ENCODE peak calls at places on chromosomes 3 and 15, in six cellular contexts. B is HepG2, H is GM12878, G is GM12891, L is H1, P is K562. M is an unnamed sample.

GRCh38 chr15:94080416-94080815 is 150.9 kb upstream of the MCTP2 start:
- DNase-seq in B (no peak), H (no peak), G (no peak), L (no peak), P (no peak), M (no peak)

GRCh38 chr15:22253676-22254408 is 173.5 kb downstream of the OR4M2 start:
- DNase-seq in B (no peak), H (peak), G (no peak), L (no peak), P (no peak), M (no peak)

GRCh38 chr15:37873336-37873735 is 61.1 kb upstream of the TMCO5A start:
- DNase-seq in B (no peak), H (no peak), G (no peak), L (no peak), P (no peak), M (no peak)

GRCh38 chr3:32334675-32335074 is 57.0 kb upstream of the CMTM7 start:
- DNase-seq in B (no peak), H (no peak), G (no peak), L (no peak), P (peak), M (no peak)

GRCh38 chr15:58165661-58166060 is 27.5 kb downstream of the AQP9 start:
- DNase-seq in B (peak), H (no peak), G (no peak), L (no peak), P (no peak), M (no peak)

GRCh38 chr15:86846059-86846458 is 766.4 kb downstream of the AGBL1 start:
- DNase-seq in B (no peak), H (no peak), G (no peak), L (no peak), P (no peak), M (no peak)

GRCh38 chr15:51908312-51908711 is 63.3 kb downstream of the LEO1 start:
- DNase-seq in B (no peak), H (no peak), G (no peak), L (no peak), P (no peak), M (no peak)

GRCh38 chr3:150890320-150890719 is 14.9 kb downstream of the MINDY4B start:
- DNase-seq in B (no peak), H (no peak), G (no peak), L (no peak), P (no peak), M (no peak)

GRCh38 chr3:6250167-6250566 is 610.7 kb upstream of the GRM7 start:
- DNase-seq in B (no peak), H (no peak), G (peak), L (no peak), P (no peak), M (peak)

GRCh38 chr15:88018865-88019626 is 237.5 kb downstream of the NTRK3 start:
- DNase-seq in B (no peak), H (no peak), G (no peak), L (no peak), P (no peak), M (no peak)

GRCh38 chr3:19937459-19938362 is 3.7 kb upstream of the EFHB start:
- DNase-seq in B (peak), H (no peak), G (no peak), L (no peak), P (peak), M (no peak)

GRCh38 chr3:179264456-179264855 is 13.5 kb upstream of the KCNMB3 start:
- DNase-seq in B (no peak), H (no peak), G (no peak), L (no peak), P (no peak), M (no peak)

GRCh38 chr15:76996526-76997401 is 1.8 kb downstream of the PSTPIP1 start:
- DNase-seq in B (no peak), H (no peak), G (no peak), L (no peak), P (no peak), M (no peak)

GRCh38 chr3:101010316-101010715 is 17.1 kb upstream of the ABI3BP start:
- DNase-seq in B (no peak), H (no peak), G (no peak), L (no peak), P (no peak), M (no peak)

GRCh38 chr15:45129651-45130129 is at the start of the genes DUOX1 and DUOXA1:
- DNase-seq in B (no peak), H (no peak), G (no peak), L (no peak), P (peak), M (no peak)

GRCh38 chr15:31805090-31805662 is 225.1 kb upstream of the CHRNA7 start:
- DNase-seq in B (no peak), H (no peak), G (no peak), L (no peak), P (no peak), M (no peak)

GRCh38 chr15:101637549-101638318 is 14.4 kb downstream of the TM2D3 start:
- DNase-seq in B (no peak), H (no peak), G (no peak), L (no peak), P (no peak), M (no peak)

GRCh38 chr3:123084738-123085237 is 18.0 kb downstream of the PDIA5 start:
- DNase-seq in B (peak), H (no peak), G (no peak), L (no peak), P (no peak), M (no peak)

GRCh38 chr3:157335677-157336076 is 101.0 kb upstream of the PTX3 start:
- DNase-seq in B (no peak), H (no peak), G (no peak), L (peak), P (no peak), M (no peak)

GRCh38 chr3:177647876-177648275 is 450.6 kb upstream of the TBL1XR1 start:
- DNase-seq in B (no peak), H (no peak), G (no peak), L (no peak), P (no peak), M (no peak)

GRCh38 chr15:42037650-42038049 is 16.8 kb upstream of the PLA2G4E start:
- DNase-seq in B (no peak), H (no peak), G (no peak), L (no peak), P (no peak), M (no peak)

GRCh38 chr3:72907851-72908620 is 20.2 kb downstream of the GXYLT2 start:
- DNase-seq in B (peak), H (no peak), G (no peak), L (no peak), P (no peak), M (no peak)

GRCh38 chr3:150035910-150036661 is 65.4 kb upstream of the PFN2 start:
- DNase-seq in B (no peak), H (no peak), G (no peak), L (no peak), P (no peak), M (no peak)

GRCh38 chr15:55279746-55280351 is 9.8 kb downstream of the RAB27A start:
- DNase-seq in B (peak), H (peak), G (no peak), L (no peak), P (peak), M (no peak)

GRCh38 chr3:53199834-53200233 is 38.8 kb downstream of the PRKCD start:
- DNase-seq in B (no peak), H (no peak), G (no peak), L (no peak), P (no peak), M (no peak)

GRCh38 chr15:32104061-32104980 is 74.0 kb downstream of the CHRNA7 start:
- DNase-seq in B (no peak), H (no peak), G (no peak), L (no peak), P (no peak), M (no peak)

GRCh38 chr15:90873998-90874605 is 5.7 kb downstream of the FURIN start:
- DNase-seq in B (peak), H (no peak), G (no peak), L (no peak), P (peak), M (no peak)

GRCh38 chr3:72086051-72086711 is 301.2 kb upstream of the PROK2 start:
- DNase-seq in B (no peak), H (no peak), G (no peak), L (no peak), P (peak), M (no peak)

GRCh38 chr3:171874251-171874679 is 31.1 kb downstream of the TMEM212 start:
- DNase-seq in B (peak), H (no peak), G (no peak), L (peak), P (no peak), M (no peak)

GRCh38 chr3:105014631-105015030 is 352.1 kb upstream of the ALCAM start:
- DNase-seq in B (no peak), H (no peak), G (no peak), L (no peak), P (no peak), M (no peak)

GRCh38 chr15:67107014-67107812 is 41.8 kb downstream of the SMAD3 start:
- DNase-seq in B (peak), H (no peak), G (no peak), L (no peak), P (peak), M (no peak)

DNA sequence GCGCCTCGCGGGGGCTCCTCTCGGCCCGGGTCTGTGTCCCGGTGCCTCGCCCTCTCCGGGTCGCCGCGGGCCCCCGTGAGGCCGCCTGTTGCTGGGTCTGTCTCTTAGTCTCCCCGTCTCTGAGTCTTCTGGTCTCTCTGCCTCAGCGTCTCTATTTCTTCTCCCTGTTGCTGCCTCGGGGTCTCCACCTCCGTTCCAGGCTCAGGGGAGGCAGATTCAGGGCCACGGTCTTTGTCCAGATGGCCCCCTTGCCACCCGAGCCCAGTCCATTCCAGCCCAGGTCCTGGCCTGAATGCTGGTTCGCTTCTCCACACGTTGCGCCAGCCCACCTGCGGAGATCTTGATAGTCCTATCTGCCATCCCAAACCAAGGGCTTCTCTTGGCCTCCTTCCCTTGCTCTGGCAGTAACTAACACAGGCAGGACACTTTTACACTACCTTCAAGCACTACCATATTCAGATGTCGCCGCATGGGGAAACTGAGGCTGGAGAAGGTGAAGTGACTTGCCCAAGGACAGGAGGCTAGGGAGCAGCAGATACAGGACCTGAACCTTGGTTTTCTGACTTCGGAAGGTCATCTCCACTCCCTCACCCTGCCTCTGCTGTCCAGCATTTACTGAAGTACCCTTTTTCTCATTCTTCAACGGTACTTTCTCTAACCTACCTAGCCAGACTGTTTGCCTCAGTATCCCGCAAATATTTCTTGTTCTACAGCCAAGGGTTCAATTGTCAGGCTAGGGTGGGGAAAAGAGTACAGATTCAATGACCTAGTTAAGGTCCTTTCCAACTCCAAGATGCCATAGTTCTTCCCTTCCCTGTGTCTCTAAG is 616 bp upstream of the IGDCC4 start:
- DNase-seq in B (no peak), H (no peak), G (no peak), L (no peak), P (peak), M (no peak)
- TF ChIP-seq POLR2AphosphoS5 in B (no peak), H (no peak), G (no peak), L (no peak), P (peak), M (no peak)

GRCh38 chr3:17744693-17745092 is 2.3 kb upstream of the TBC1D5 start:
- DNase-seq in B (no peak), H (no peak), G (no peak), L (no peak), P (no peak), M (no peak)

GRCh38 chr3:17741621-17742091 is 775 bp downstream of the TBC1D5 start:
- DNase-seq in B (peak), H (no peak), G (no peak), L (no peak), P (peak), M (no peak)

GRCh38 chr3:17743660-17743995 is 1.2 kb upstream of the TBC1D5 start:
- DNase-seq in B (no peak), H (no peak), G (no peak), L (no peak), P (no peak), M (no peak)

GRCh38 chr3:17742092-17742836 is at the start of gene TBC1D5:
- DNase-seq in B (peak), H (peak), G (peak), L (peak), P (peak), M (peak)

DNA sequence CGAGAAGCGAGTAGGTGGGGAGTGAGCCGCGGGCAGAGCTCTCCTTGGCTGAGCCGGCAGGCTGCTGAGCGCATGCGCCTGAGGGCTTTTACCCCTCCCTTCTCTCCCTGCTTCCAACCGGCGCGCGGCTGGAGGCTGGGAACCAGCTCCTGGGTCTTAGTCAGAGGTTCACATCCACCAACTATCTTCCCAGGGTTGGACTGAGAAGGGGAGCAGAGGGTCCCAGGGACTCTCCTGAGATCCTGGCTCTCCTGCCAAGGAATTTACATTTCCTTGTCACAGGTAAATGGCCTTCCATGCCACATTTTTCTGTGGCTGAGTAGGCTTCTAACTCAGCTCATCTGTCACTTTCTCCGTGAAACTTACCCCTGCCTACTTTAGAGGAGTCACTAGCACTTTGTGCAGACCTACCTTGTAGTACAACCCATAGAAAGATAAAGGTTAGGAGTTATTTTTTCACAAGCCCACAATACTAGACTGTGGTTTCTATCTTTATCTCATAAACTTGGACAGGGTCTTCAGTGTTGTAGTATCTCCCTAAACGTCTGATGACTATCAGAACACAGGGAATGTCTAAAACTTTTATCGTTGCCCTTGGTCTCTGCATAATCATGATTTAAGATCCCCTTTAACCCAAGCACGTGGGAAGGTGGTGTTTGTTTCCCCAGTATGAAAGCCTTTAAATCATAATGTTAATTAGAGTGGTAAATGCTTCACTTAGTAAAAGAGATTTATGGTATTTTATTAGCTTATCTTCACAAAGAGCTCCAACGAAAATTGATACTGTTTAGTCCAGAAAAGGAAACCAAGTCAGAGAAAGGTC is 617 bp upstream of the TBC1D5 start:
- DNase-seq in B (no peak), H (no peak), G (no peak), L (no peak), P (peak), M (no peak)
- TF ChIP-seq POLR2A in B (no peak), H (peak), G (no peak), L (no peak), P (peak), M (peak)

GRCh38 chr3:40317061-40317676 is 7.7 kb downstream of the EIF1B start:
- DNase-seq in B (peak), H (no peak), G (peak), L (no peak), P (peak), M (no peak)

GRCh38 chr3:40312661-40313226 is 3.2 kb downstream of the EIF1B start:
- DNase-seq in B (no peak), H (no peak), G (no peak), L (no peak), P (peak), M (no peak)

GRCh38 chr3:40310690-40311089 is 1.2 kb downstream of the EIF1B start:
- DNase-seq in B (no peak), H (no peak), G (no peak), L (no peak), P (no peak), M (no peak)

GRCh38 chr3:40309925-40310635 is 573 bp downstream of the EIF1B start:
- DNase-seq in B (peak), H (no peak), G (peak), L (no peak), P (peak), M (peak)

GRCh38 chr3:40313975-40314860 is 4.7 kb downstream of the EIF1B start:
- DNase-seq in B (peak), H (no peak), G (no peak), L (no peak), P (no peak), M (no peak)
- TF ChIP-seq TAF1 in B (no peak), H (no peak), G (no peak), L (no peak), P (no peak), M (no peak)

DNA sequence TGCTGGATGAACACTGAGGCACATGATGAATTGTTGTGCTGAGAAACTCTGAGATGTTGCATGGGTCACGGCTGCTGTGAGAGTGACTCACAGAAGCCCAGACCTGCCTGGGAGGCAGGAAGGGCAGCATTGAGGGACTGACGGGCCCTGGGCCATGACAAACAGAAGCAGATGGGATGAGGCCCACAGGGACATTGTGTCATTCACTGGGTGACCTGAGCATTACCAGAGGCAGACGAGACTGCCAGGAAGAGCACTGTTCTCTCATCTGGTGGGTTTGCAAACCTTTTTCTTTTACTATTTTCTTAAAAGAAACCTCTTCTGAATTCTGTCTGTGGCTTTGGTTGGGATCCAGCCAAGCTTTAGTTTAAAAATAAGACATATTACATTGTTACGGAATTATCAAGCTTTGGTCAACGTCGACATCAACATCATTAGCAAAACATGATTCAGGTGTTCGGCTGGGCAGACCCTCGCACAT is 67.8 kb downstream of the BDH1 start:
- DNase-seq in B (peak), H (no peak), G (no peak), L (no peak), P (no peak), M (no peak)
- TF ChIP-seq POLR2AphosphoS5 in B (no peak), H (no peak), G (no peak), L (no peak), P (no peak), M (no peak)

DNA sequence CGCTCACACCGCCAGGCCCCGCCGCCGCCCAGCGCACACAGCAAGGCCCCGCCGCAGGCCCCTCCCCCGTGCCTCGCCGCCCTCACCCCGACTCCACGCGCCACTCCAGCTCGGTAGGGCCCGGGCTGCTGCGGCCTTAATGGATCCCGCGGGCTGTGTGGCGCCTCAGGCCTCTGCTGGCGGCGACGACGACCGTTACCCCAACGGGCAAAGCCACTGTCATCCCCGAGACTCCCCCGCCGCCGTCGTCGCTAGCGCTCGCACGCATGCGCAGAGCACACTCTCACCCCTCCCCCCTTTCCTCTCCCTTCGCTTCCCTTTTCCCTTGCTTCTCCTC is at the start of gene MSL2:
- DNase-seq in B (no peak), H (no peak), G (no peak), L (no peak), P (no peak), M (no peak)
- TF ChIP-seq POLR2A in B (peak), H (peak), G (peak), L (peak), P (peak), M (peak)

DNA sequence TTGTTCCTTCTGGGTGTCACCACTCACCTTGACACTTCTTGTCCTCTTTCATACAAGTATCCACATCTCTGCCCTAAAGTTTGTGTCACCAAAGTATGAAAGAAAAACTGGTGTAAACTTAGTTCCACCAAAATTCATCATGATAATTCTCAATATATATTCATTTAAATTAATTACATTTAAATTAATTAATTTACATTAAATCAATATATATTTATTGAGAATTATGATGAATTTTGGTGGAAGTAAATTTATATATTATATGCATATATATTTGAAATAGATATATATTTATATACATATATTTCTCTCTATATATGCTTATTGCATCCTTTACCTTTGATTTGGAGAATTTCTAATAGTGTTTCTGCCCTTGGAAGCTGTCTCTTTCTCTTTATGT is 828.3 kb downstream of the PDCD6IP start:
- DNase-seq in B (no peak), H (no peak), G (no peak), L (no peak), P (no peak), M (no peak)
- TF ChIP-seq TAF1 in B (no peak), H (no peak), G (no peak), L (no peak), P (no peak), M (no peak)

DNA sequence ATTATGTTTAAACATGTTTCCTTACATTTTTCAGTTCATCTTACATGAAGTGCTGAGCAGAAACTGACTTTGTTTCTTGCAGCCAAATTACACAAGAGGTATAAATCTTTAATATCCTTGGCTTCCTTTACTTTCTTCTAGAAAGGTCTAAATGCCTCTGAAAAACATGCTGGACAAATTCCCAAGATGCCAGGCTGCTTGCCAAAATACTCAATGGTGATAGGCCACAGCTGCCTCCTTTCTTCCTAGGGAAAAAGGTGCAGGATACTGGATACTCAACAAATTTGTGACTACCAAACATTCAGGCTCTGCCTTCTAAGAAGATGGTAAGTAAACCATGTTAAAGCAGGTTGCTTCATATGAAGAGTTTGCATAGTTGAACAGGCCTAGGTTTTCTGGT is 19.5 kb upstream of the GYG1 start:
- DNase-seq in B (no peak), H (no peak), G (no peak), L (no peak), P (no peak), M (no peak)
- TF ChIP-seq POLR2AphosphoS5 in B (no peak), H (no peak), G (no peak), L (no peak), P (no peak), M (no peak)